ENCODE peak calls at places on chromosomes 7 and 10, in seven cellular contexts. Z is RPMI8226; B is IMR-90; L is neuronal stem cell; H is stimulated activated CD8-positive, alpha-beta memory T cell treated with anti-CD3 and anti-CD28 coated beads, Interleukin-15, amount 100 ng/mL, for 24 hours; O is CD8-positive, alpha-beta T cell; Y is mesendoderm. N is an unnamed sample.

GRCh38 chr7:100825760-100826545 is 1.4 kb downstream of the EPHB4 start:
- DNase-seq in Z (peak), B (peak), L (no peak), H (no peak), O (no peak), Y (peak), N (no peak)

GRCh38 chr7:111357691-111358090 is 204.6 kb downstream of the IMMP2L start:
- DNase-seq in Z (no peak), B (peak), L (no peak), H (no peak), O (no peak), Y (no peak), N (no peak)

GRCh38 chr10:44949915-44950314 is 9.7 kb upstream of the RASSF4 start:
- DNase-seq in Z (no peak), B (no peak), L (no peak), H (no peak), O (no peak), Y (no peak), N (no peak)

GRCh38 chr10:86017841-86018734 is 348.5 kb downstream of the GRID1 start:
- DNase-seq in Z (no peak), B (no peak), L (no peak), H (no peak), O (no peak), Y (peak), N (peak)

GRCh38 chr7:2530076-2530967 is 10.7 kb downstream of the LFNG start:
- DNase-seq in Z (peak), B (no peak), L (no peak), H (no peak), O (peak), Y (no peak), N (no peak)

GRCh38 chr7:159020987-159021386 is 123.7 kb downstream of the VIPR2 start:
- DNase-seq in Z (no peak), B (no peak), L (no peak), H (no peak), O (no peak), Y (peak), N (peak)

GRCh38 chr7:122166260-122166659 is 22.2 kb upstream of the AASS start:
- DNase-seq in Z (no peak), B (no peak), L (no peak), H (no peak), O (no peak), Y (peak), N (peak)

GRCh38 chr7:158581440-158582088 is 6.1 kb downstream of the PTPRN2 start:
- DNase-seq in Z (peak), B (no peak), L (no peak), H (no peak), O (no peak), Y (no peak), N (no peak)

GRCh38 chr10:76126607-76127190 is 695.3 kb downstream of the LRMDA start:
- DNase-seq in Z (no peak), B (no peak), L (no peak), H (no peak), O (no peak), Y (no peak), N (no peak)

GRCh38 chr7:155509725-155510551 is 36.4 kb downstream of the CNPY1 start:
- DNase-seq in Z (no peak), B (no peak), L (no peak), H (no peak), O (no peak), Y (peak), N (peak)

GRCh38 chr10:114821293-114821914 is at the start of gene FHIP2A:
- DNase-seq in Z (peak), B (peak), L (peak), H (peak), O (peak), Y (peak), N (peak)

GRCh38 chr10:23345861-23346260 is 1.3 kb upstream of the C10orf67 start:
- DNase-seq in Z (no peak), B (peak), L (no peak), H (no peak), O (no peak), Y (no peak), N (no peak)

GRCh38 chr10:93600861-93601773 is at the start of gene RBP4:
- DNase-seq in Z (no peak), B (peak), L (no peak), H (no peak), O (no peak), Y (peak), N (peak)

GRCh38 chr10:121325490-121326231 is 272.6 kb downstream of the FGFR2 start:
- DNase-seq in Z (no peak), B (no peak), L (no peak), H (no peak), O (no peak), Y (no peak), N (no peak)

GRCh38 chr10:35447693-35448407 is 111.5 kb downstream of the CCNY start:
- DNase-seq in Z (no peak), B (peak), L (no peak), H (no peak), O (no peak), Y (peak), N (peak)

GRCh38 chr10:85671530-85671929 is 695.1 kb downstream of the GRID1 start:
- DNase-seq in Z (no peak), B (no peak), L (no peak), H (no peak), O (no peak), Y (no peak), N (no peak)

GRCh38 chr10:113520606-113521481 is 32.0 kb upstream of the HABP2 start:
- DNase-seq in Z (peak), B (peak), L (peak), H (no peak), O (no peak), Y (peak), N (peak)

GRCh38 chr10:84395581-84395980 is 67.2 kb downstream of the CCSER2 start:
- DNase-seq in Z (no peak), B (no peak), L (no peak), H (no peak), O (no peak), Y (no peak), N (no peak)

GRCh38 chr10:17808971-17809841 is at the start of gene MRC1:
- DNase-seq in Z (peak), B (no peak), L (no peak), H (no peak), O (no peak), Y (no peak), N (no peak)

GRCh38 chr10:63788152-63788821 is 267.1 kb downstream of the REEP3 start:
- DNase-seq in Z (no peak), B (no peak), L (no peak), H (no peak), O (no peak), Y (no peak), N (no peak)

GRCh38 chr7:46390042-46390441 is 469.0 kb upstream of the IGFBP3 start:
- DNase-seq in Z (no peak), B (peak), L (no peak), H (no peak), O (no peak), Y (peak), N (no peak)

GRCh38 chr10:46325021-46325420 is 38.2 kb downstream of the ANTXRL start:
- DNase-seq in Z (no peak), B (peak), L (no peak), H (no peak), O (no peak), Y (peak), N (peak)